ENCODE peak calls at places on chromosomes 12 and 14, in eight cellular contexts. A is stomach, L is GM23338, O is astrocyte of the spinal cord, B is fibroblast of pulmonary artery, V is heart left ventricle, I is PC-3, U is neural progenitor cell. D is an unnamed sample.

GRCh38 chr12:61213646-61214045 is 1046.6 kb upstream of the USP15 start:
- DNase-seq in O (no peak), U (no peak), L (no peak), A (no peak), B (no peak), I (peak), V (no peak), D (no peak)

GRCh38 chr12:32535260-32535999 is 136.1 kb downstream of the FGD4 start:
- DNase-seq in B (peak), L (peak), O (peak), U (peak), I (peak), V (peak), A (peak), D (peak)

GRCh38 chr12:14874882-14875281 is 10.8 kb downstream of the MGP start:
- DNase-seq in U (no peak), O (no peak), B (no peak), V (no peak), I (peak), A (no peak), L (no peak), D (no peak)

GRCh38 chr12:116295327-116296263 is 18.1 kb upstream of the MED13L start:
- DNase-seq in B (peak), O (no peak), I (no peak), L (no peak), U (no peak), A (no peak), V (no peak), D (no peak)

GRCh38 chr12:89965993-89966392 is 257.4 kb upstream of the ATP2B1 start:
- DNase-seq in L (peak), I (no peak), O (no peak), U (no peak), V (no peak), A (no peak), B (no peak), D (no peak)

GRCh38 chr14:86779416-86779815 is 1213.6 kb downstream of the GALC start:
- DNase-seq in I (peak), V (no peak), O (no peak), A (no peak), L (no peak), U (no peak), B (no peak), D (no peak)

GRCh38 chr12:57033428-57033827 is 16.5 kb downstream of the MYO1A start:
- DNase-seq in L (no peak), V (no peak), A (no peak), O (no peak), I (peak), B (no peak), U (no peak), D (no peak)

GRCh38 chr12:99435095-99435791 is 212.3 kb upstream of the GARIN6 start:
- DNase-seq in U (no peak), I (no peak), L (peak), A (no peak), V (no peak), B (no peak), O (no peak), D (no peak)

GRCh38 chr12:93829073-93829472 is 151.9 kb downstream of the CRADD start:
- DNase-seq in L (no peak), A (no peak), O (no peak), I (no peak), U (peak), B (no peak), V (no peak), D (no peak)

GRCh38 chr12:42669471-42669997 is 80.0 kb upstream of the PRICKLE1 start:
- DNase-seq in U (no peak), O (peak), B (peak), V (no peak), A (no peak), I (no peak), L (peak), D (no peak)

GRCh38 chr12:132268674-132269073 is 60.7 kb downstream of the GALNT9 start:
- DNase-seq in A (no peak), L (no peak), B (no peak), V (no peak), U (no peak), O (no peak), I (no peak), D (no peak)

GRCh38 chr12:18323159-18323558 is 61.8 kb downstream of the PIK3C2G start:
- DNase-seq in U (no peak), O (peak), B (peak), L (no peak), I (peak), V (no peak), A (no peak), D (no peak)

GRCh38 chr12:48680861-48681260 is 1.2 kb downstream of the KANSL2 start:
- DNase-seq in B (no peak), A (no peak), O (no peak), L (no peak), V (no peak), I (no peak), U (no peak), D (no peak)

GRCh38 chr12:48681738-48682532 is at the start of gene KANSL2:
- DNase-seq in O (peak), B (peak), U (peak), I (peak), V (peak), L (peak), A (peak), D (peak)

GRCh38 chr12:48683534-48683933 is 1.5 kb upstream of the KANSL2 start:
- DNase-seq in B (no peak), L (no peak), O (no peak), V (no peak), I (no peak), U (no peak), A (no peak), D (no peak)

GRCh38 chr12:48681416-48681737 is 661 bp downstream of the KANSL2 start:
- DNase-seq in B (peak), L (no peak), V (no peak), U (no peak), A (no peak), O (peak), I (peak), D (peak)

GRCh38 chr12:48682927-48683326 is 889 bp upstream of the KANSL2 start:
- DNase-seq in O (no peak), A (no peak), L (no peak), U (no peak), B (no peak), I (no peak), V (no peak), D (no peak)
- H3K4me3 ChIP-seq in O (peak), A (peak), L (peak), U (peak), B (peak), I (peak), V (peak), D (peak)

DNA sequence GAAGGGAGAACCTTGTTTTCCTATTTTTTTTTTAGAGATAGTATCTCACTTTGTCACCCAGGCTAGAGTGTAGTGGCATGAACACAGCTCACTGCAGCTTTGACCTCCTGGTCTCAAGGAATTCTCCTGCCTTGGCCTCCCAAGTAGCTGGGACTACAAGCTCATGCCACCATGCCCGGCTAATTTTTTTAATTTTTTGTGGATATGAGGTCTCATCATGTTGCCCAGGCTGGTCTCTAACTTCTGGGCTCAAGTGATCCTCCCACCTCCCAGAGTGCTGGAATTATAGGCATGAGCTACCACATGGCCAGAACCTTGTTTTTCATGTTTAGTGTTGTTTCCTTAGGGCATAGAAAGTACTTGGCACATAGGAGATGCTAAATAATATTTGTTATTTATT is 13.5 kb downstream of the MANSC1 start:
- DNase-seq in V (no peak), O (no peak), L (no peak), A (no peak), B (no peak), U (no peak), I (no peak), D (no peak)
- H3K4me3 ChIP-seq in V (no peak), O (no peak), L (no peak), A (no peak), B (no peak), U (no peak), I (no peak), D (no peak)

DNA sequence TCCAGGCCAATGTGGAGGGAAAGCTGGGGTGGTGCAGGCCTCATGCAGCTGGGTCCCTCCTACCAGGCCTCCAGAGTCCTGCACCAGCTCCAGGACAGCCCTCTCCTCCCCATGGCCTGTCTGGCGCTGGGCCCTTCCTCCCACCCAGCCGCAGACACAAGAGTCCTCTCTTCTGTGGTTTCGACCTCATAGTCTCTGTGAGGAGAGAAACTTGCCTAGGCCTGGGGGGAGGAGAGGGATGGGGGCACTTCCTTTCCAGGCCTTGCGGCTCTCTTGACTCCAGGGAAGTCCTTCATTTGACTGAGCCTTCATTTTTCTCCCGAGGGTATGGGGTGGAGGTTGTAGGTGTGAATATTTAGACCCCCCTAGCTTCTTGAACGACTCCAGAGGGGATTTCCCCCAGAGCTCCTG is 2.3 kb downstream of the MMP14 start:
- DNase-seq in A (no peak), O (peak), V (no peak), L (no peak), I (no peak), U (no peak), B (peak), D (peak)
- H3K4me3 ChIP-seq in A (peak), O (peak), V (no peak), L (peak), I (peak), U (no peak), B (peak), D (peak)

GRCh38 chr14:24432259-24433131 is 2.7 kb downstream of the KHNYN start:
- DNase-seq in I (no peak), B (no peak), A (no peak), U (no peak), V (no peak), O (no peak), L (no peak), D (no peak)
- H3K4me3 ChIP-seq in I (peak), B (peak), A (peak), U (no peak), V (no peak), O (peak), L (no peak), D (peak)

GRCh38 chr12:52235001-52235760 is 2.1 kb downstream of the KRT7 start:
- DNase-seq in I (peak), L (no peak), A (no peak), U (no peak), O (no peak), V (no peak), B (peak), D (peak)
- H3K4me3 ChIP-seq in I (peak), L (no peak), A (no peak), U (no peak), O (no peak), V (no peak), B (no peak), D (no peak)

DNA sequence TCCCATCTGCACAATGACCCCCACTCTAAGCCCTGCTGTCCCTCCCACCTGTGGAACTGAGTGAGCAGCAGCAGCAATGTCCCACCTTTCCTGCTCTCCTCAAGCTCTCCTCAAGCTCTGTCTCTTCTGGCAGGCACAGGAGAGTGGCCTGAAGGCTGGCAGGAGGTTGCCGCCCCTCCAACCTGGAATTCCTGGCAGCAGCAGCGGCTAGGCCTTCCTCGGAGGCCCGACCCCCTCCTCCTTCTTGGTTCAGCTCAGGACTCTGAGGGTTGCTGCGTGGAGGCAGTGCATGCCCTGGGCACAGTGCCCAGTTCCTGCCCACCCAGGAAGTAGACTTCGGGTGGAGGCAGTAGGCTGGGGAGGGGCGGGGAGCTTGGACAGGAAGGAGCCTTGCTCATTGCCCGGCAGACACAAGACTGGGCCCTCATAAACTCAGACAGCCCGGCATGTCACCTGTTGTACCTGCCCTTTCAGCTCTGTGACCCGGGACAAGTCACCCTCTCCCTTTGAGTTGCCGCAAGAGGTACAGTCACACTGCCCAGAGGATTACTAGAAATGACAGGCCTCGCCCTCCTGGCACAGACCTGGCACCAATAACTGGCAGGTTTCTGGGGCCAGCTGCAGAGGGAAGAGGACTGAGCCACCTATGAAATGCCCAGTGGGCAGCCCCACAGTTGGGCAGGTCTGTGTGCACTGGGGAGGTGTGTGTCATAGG is 2.1 kb upstream of the SERPINA1 start:
- DNase-seq in L (peak), O (no peak), I (peak), A (peak), B (peak), V (peak), U (no peak), D (peak)
- H3K4me3 ChIP-seq in L (no peak), O (no peak), I (no peak), A (peak), B (no peak), V (no peak), U (no peak), D (no peak)

D was measured in NB4.